ENCODE peak calls at places on chromosomes 4 and X, in nine cellular contexts. T is C1 segment of cervical spinal cord, R is GM23248, K is NCI-H460, I is left ventricle myocardium inferior, B is WTC11, U is iris pigment epithelial cell, D is GM12891, Y is SW 1271. V is an unnamed sample.
A peak's percentile ranks its signal among the peaks of the same experiment; 100 is the strongest.

GRCh38 chr4:71304289-71304850 is 34.5 kb upstream of the SLC4A4 start:
- DNase-seq in T (no peak), R (peak; percentile 50), K (no peak), I (no peak), B (no peak), U (no peak), D (no peak), Y (no peak), V (peak; percentile 10)

GRCh38 chr4:140243345-140243753 is 89.4 kb upstream of the MAML3 start:
- DNase-seq in T (no peak), R (no peak), K (no peak), I (no peak), B (no peak), U (no peak), D (no peak), Y (no peak), V (peak; percentile 70)

GRCh38 chrX:134236690-134237362 is at the start of gene CCDC160:
- DNase-seq in T (no peak), R (peak; percentile 27), K (peak; percentile 16), I (peak; percentile 47), B (peak; percentile 79), U (peak; percentile 4), D (peak; percentile 20), Y (no peak), V (peak; percentile 25)

GRCh38 chr4:173293663-173294062 is 40.5 kb downstream of the HMGB2 start:
- DNase-seq in T (no peak), R (no peak), K (no peak), I (no peak), B (no peak), U (no peak), D (no peak), Y (no peak), V (no peak)

GRCh38 chr4:98603683-98604573 is 54.5 kb downstream of the TSPAN5 start:
- DNase-seq in T (no peak), R (peak; percentile 45), K (no peak), I (no peak), B (no peak), U (no peak), D (no peak), Y (no peak), V (no peak)

GRCh38 chr4:100786481-100786880 is 268.7 kb upstream of the EMCN start:
- DNase-seq in T (no peak), R (no peak), K (no peak), I (no peak), B (no peak), U (no peak), D (no peak), Y (no peak), V (no peak)

GRCh38 chrX:29090811-29091210 is 503.6 kb downstream of the IL1RAPL1 start:
- DNase-seq in T (no peak), R (no peak), K (no peak), I (no peak), B (no peak), U (peak; percentile 21), D (no peak), Y (no peak), V (peak; percentile 5)

GRCh38 chr4:6204098-6204497 is 3.7 kb upstream of the JAKMIP1 start:
- DNase-seq in T (no peak), R (no peak), K (no peak), I (no peak), B (no peak), U (no peak), D (no peak), Y (no peak), V (no peak)

GRCh38 chrX:13863326-13863725 is 46.4 kb upstream of the GPM6B start:
- DNase-seq in T (no peak), R (no peak), K (no peak), I (no peak), B (no peak), U (no peak), D (no peak), Y (no peak), V (no peak)

V was measured in LoVo.